ENCODE peak calls at places on chromosome 10, in five cellular contexts. One of them, this sample, is unnamed. For H3K27me3, the result is how much of the 10 kb centered on the place peaks cover.

GRCh38 chr10:83166344-83166743 is 973.0 kb upstream of the GHITM start:
- DNase-seq in CD4-positive, CD25-positive, alpha-beta regulatory T cell: no peak
- DNase-seq in H1: peak
- DNase-seq in pancreas: no peak
- DNase-seq in psoas muscle: no peak
- DNase-seq in this sample: no peak

GRCh38 chr10:125638555-125638954 is 44.4 kb downstream of the TEX36 start:
- DNase-seq in CD4-positive, CD25-positive, alpha-beta regulatory T cell: no peak
- DNase-seq in H1: no peak
- DNase-seq in pancreas: no peak
- DNase-seq in psoas muscle: no peak
- DNase-seq in this sample: no peak

GRCh38 chr10:43824934-43825333 is 176.3 kb upstream of the ZNF32 start:
- DNase-seq in CD4-positive, CD25-positive, alpha-beta regulatory T cell: no peak
- DNase-seq in H1: no peak
- DNase-seq in pancreas: no peak
- DNase-seq in psoas muscle: peak
- DNase-seq in this sample: no peak

GRCh38 chr10:30392564-30392990 is 41.4 kb upstream of the MAP3K8 start:
- DNase-seq in CD4-positive, CD25-positive, alpha-beta regulatory T cell: peak
- DNase-seq in H1: peak
- DNase-seq in pancreas: peak
- DNase-seq in psoas muscle: peak
- DNase-seq in this sample: peak

GRCh38 chr10:15084502-15084922 is 4.1 kb downstream of the ACBD7 start:
- DNase-seq in CD4-positive, CD25-positive, alpha-beta regulatory T cell: peak
- DNase-seq in H1: peak
- DNase-seq in pancreas: no peak
- DNase-seq in psoas muscle: no peak
- DNase-seq in this sample: no peak

GRCh38 chr10:103668351-103669242 is 175.1 kb downstream of the NEURL1 start:
- DNase-seq in CD4-positive, CD25-positive, alpha-beta regulatory T cell: peak
- DNase-seq in H1: no peak
- DNase-seq in pancreas: no peak
- DNase-seq in psoas muscle: peak
- DNase-seq in this sample: no peak

GRCh38 chr10:114638874-114639625 is 19.0 kb downstream of the ABLIM1 start:
- DNase-seq in CD4-positive, CD25-positive, alpha-beta regulatory T cell: no peak
- DNase-seq in H1: no peak
- DNase-seq in pancreas: no peak
- DNase-seq in psoas muscle: no peak
- DNase-seq in this sample: no peak

GRCh38 chr10:75646931-75647330 is 215.5 kb downstream of the LRMDA start:
- DNase-seq in CD4-positive, CD25-positive, alpha-beta regulatory T cell: no peak
- DNase-seq in H1: no peak
- DNase-seq in pancreas: no peak
- DNase-seq in psoas muscle: no peak
- DNase-seq in this sample: no peak

GRCh38 chr10:11685787-11686218 is 56.4 kb upstream of the ECHDC3 start:
- DNase-seq in CD4-positive, CD25-positive, alpha-beta regulatory T cell: peak
- DNase-seq in H1: no peak
- DNase-seq in pancreas: peak
- DNase-seq in psoas muscle: peak
- DNase-seq in this sample: peak

GRCh38 chr10:77556990-77557601 is 80.5 kb downstream of the KCNMA1 start:
- DNase-seq in CD4-positive, CD25-positive, alpha-beta regulatory T cell: no peak
- DNase-seq in H1: no peak
- DNase-seq in pancreas: no peak
- DNase-seq in psoas muscle: no peak
- DNase-seq in this sample: no peak

GRCh38 chr10:77554996-77555397 is 82.6 kb downstream of the KCNMA1 start:
- DNase-seq in CD4-positive, CD25-positive, alpha-beta regulatory T cell: no peak
- DNase-seq in H1: no peak
- DNase-seq in pancreas: no peak
- DNase-seq in psoas muscle: no peak
- DNase-seq in this sample: no peak

GRCh38 chr10:77553311-77553710 is 84.3 kb downstream of the KCNMA1 start:
- DNase-seq in CD4-positive, CD25-positive, alpha-beta regulatory T cell: no peak
- DNase-seq in H1: no peak
- DNase-seq in pancreas: no peak
- DNase-seq in psoas muscle: no peak
- DNase-seq in this sample: no peak

GRCh38 chr10:77553966-77554365 is 83.6 kb downstream of the KCNMA1 start:
- DNase-seq in CD4-positive, CD25-positive, alpha-beta regulatory T cell: no peak
- DNase-seq in H1: no peak
- DNase-seq in pancreas: no peak
- DNase-seq in psoas muscle: no peak
- DNase-seq in this sample: no peak

GRCh38 chr10:77555591-77556212 is 81.9 kb downstream of the KCNMA1 start:
- DNase-seq in CD4-positive, CD25-positive, alpha-beta regulatory T cell: no peak
- DNase-seq in H1: no peak
- DNase-seq in pancreas: no peak
- DNase-seq in psoas muscle: no peak
- DNase-seq in this sample: no peak
- H3K27ac ChIP-seq in CD4-positive, CD25-positive, alpha-beta regulatory T cell: no peak
- H3K27ac ChIP-seq in H1: no peak
- H3K27ac ChIP-seq in pancreas: no peak
- H3K27ac ChIP-seq in psoas muscle: peak
- H3K27ac ChIP-seq in this sample: no peak

DNA sequence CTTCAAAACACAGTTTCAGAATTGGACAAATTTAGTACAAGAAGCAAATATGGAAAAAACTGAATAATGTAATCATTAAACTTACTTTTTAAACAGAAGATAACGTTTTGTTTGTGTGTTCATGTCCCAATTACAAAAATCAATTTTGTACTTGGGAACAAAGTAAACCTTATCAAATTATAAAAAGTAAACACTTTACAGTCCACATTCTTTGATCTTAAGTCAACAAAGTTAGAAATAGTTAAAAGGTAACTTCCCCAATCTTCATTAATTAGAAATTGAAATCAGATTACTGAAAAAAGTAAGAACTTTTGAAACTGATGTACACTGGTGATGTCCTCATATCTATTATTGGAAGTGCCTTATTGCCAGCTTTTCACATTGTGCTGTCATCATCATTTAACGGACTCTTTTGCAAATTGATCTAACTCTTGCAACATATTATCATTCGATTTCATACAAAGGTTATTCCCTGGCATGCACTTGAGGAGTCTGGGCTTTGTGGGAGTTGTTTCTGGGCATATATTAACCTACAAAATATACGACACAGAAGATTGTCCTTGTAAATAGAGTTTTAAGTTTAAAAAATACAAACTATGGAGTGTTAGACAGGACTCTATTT is 15.1 kb upstream of the CYP2E1 start:
- DNase-seq in CD4-positive, CD25-positive, alpha-beta regulatory T cell: no peak
- DNase-seq in H1: no peak
- DNase-seq in pancreas: no peak
- DNase-seq in psoas muscle: no peak
- DNase-seq in this sample: no peak
- H3K27me3 ChIP-seq in CD4-positive, CD25-positive, alpha-beta regulatory T cell: under half
- H3K27me3 ChIP-seq in H1: under half
- H3K27me3 ChIP-seq in pancreas: under half
- H3K27me3 ChIP-seq in psoas muscle: under half
- H3K27me3 ChIP-seq in this sample: under half

DNA sequence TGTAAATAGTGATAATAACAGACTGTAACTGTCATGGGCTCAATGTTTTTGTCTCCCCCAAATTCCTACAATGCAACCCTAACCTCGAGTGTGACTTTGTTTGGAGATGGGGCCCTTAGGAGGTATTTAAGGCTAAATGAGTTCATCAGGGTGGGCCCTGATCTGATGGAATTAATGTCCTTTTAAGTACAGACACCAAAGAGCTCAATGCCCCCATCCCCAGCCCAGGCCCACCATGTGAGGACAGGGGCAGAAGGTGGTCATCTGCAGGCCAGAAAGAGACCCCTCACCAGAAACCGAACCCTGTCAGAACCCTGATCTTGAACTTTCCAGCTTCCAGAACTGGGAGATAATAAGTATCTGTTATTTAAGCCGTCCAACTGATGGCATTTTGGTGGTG is 83.2 kb downstream of the PIP4K2A start:
- DNase-seq in CD4-positive, CD25-positive, alpha-beta regulatory T cell: no peak
- DNase-seq in H1: no peak
- DNase-seq in pancreas: no peak
- DNase-seq in psoas muscle: no peak
- DNase-seq in this sample: no peak
- H3K27ac ChIP-seq in CD4-positive, CD25-positive, alpha-beta regulatory T cell: peak
- H3K27ac ChIP-seq in H1: no peak
- H3K27ac ChIP-seq in pancreas: no peak
- H3K27ac ChIP-seq in psoas muscle: no peak
- H3K27ac ChIP-seq in this sample: peak

GRCh38 chr10:8331896-8332729 is 277.6 kb downstream of the GATA3 start:
- DNase-seq in CD4-positive, CD25-positive, alpha-beta regulatory T cell: peak
- DNase-seq in H1: peak
- DNase-seq in pancreas: peak
- DNase-seq in psoas muscle: peak
- DNase-seq in this sample: peak

GRCh38 chr10:8336629-8337331 is 282.3 kb downstream of the GATA3 start:
- DNase-seq in CD4-positive, CD25-positive, alpha-beta regulatory T cell: no peak
- DNase-seq in H1: no peak
- DNase-seq in pancreas: no peak
- DNase-seq in psoas muscle: no peak
- DNase-seq in this sample: no peak

GRCh38 chr10:8337332-8337651 is 282.8 kb downstream of the GATA3 start:
- DNase-seq in CD4-positive, CD25-positive, alpha-beta regulatory T cell: no peak
- DNase-seq in H1: no peak
- DNase-seq in pancreas: no peak
- DNase-seq in psoas muscle: no peak
- DNase-seq in this sample: no peak

GRCh38 chr10:8332730-8333111 is 278.2 kb downstream of the GATA3 start:
- DNase-seq in CD4-positive, CD25-positive, alpha-beta regulatory T cell: no peak
- DNase-seq in H1: no peak
- DNase-seq in pancreas: no peak
- DNase-seq in psoas muscle: no peak
- DNase-seq in this sample: no peak

GRCh38 chr10:8334631-8335030 is 280.1 kb downstream of the GATA3 start:
- DNase-seq in CD4-positive, CD25-positive, alpha-beta regulatory T cell: no peak
- DNase-seq in H1: no peak
- DNase-seq in pancreas: no peak
- DNase-seq in psoas muscle: no peak
- DNase-seq in this sample: no peak
- H3K27me3 ChIP-seq in CD4-positive, CD25-positive, alpha-beta regulatory T cell: under half
- H3K27me3 ChIP-seq in H1: under half
- H3K27me3 ChIP-seq in pancreas: under half
- H3K27me3 ChIP-seq in psoas muscle: under half
- H3K27me3 ChIP-seq in this sample: under half

GRCh38 chr10:74542077-74542476 is 284.3 kb upstream of the KAT6B start:
- DNase-seq in CD4-positive, CD25-positive, alpha-beta regulatory T cell: no peak
- DNase-seq in H1: no peak
- DNase-seq in pancreas: no peak
- DNase-seq in psoas muscle: no peak
- DNase-seq in this sample: no peak

GRCh38 chr10:74543276-74543675 is 283.1 kb upstream of the KAT6B start:
- DNase-seq in CD4-positive, CD25-positive, alpha-beta regulatory T cell: no peak
- DNase-seq in H1: no peak
- DNase-seq in pancreas: no peak
- DNase-seq in psoas muscle: no peak
- DNase-seq in this sample: no peak

GRCh38 chr10:74541375-74541774 is 285.0 kb upstream of the KAT6B start:
- DNase-seq in CD4-positive, CD25-positive, alpha-beta regulatory T cell: no peak
- DNase-seq in H1: no peak
- DNase-seq in pancreas: no peak
- DNase-seq in psoas muscle: no peak
- DNase-seq in this sample: no peak

GRCh38 chr10:74548676-74549075 is 277.7 kb upstream of the KAT6B start:
- DNase-seq in CD4-positive, CD25-positive, alpha-beta regulatory T cell: no peak
- DNase-seq in H1: no peak
- DNase-seq in pancreas: no peak
- DNase-seq in psoas muscle: no peak
- DNase-seq in this sample: no peak

DNA sequence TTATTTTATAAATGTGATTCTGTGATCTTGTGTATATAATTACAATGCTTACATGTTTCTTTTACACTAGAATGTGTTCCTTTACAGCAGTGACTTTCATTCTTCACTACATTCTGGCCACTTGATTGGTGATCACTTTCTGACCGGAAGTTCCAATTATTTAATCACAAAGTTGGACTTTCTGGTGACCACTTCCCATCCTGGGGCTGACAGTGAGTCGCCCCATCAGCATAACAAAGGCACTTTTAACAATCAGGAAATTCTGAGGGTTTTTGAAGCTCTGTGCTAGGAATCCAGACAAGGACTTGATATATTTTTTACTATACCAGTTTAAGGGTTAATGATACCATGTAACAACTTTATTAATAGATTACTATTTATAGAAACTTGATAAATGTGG is 282.3 kb upstream of the KAT6B start:
- DNase-seq in CD4-positive, CD25-positive, alpha-beta regulatory T cell: no peak
- DNase-seq in H1: no peak
- DNase-seq in pancreas: no peak
- DNase-seq in psoas muscle: no peak
- DNase-seq in this sample: no peak
- H3K27ac ChIP-seq in CD4-positive, CD25-positive, alpha-beta regulatory T cell: no peak
- H3K27ac ChIP-seq in H1: no peak
- H3K27ac ChIP-seq in pancreas: no peak
- H3K27ac ChIP-seq in psoas muscle: no peak
- H3K27ac ChIP-seq in this sample: no peak

GRCh38 chr10:97182327-97182990 is 3.3 kb downstream of the SLIT1 start:
- DNase-seq in CD4-positive, CD25-positive, alpha-beta regulatory T cell: no peak
- DNase-seq in H1: no peak
- DNase-seq in pancreas: no peak
- DNase-seq in psoas muscle: no peak
- DNase-seq in this sample: no peak

GRCh38 chr10:97180367-97180763 is 5.4 kb downstream of the SLIT1 start:
- DNase-seq in CD4-positive, CD25-positive, alpha-beta regulatory T cell: no peak
- DNase-seq in H1: no peak
- DNase-seq in pancreas: no peak
- DNase-seq in psoas muscle: no peak
- DNase-seq in this sample: no peak

GRCh38 chr10:97179311-97179710 is 6.4 kb downstream of the SLIT1 start:
- DNase-seq in CD4-positive, CD25-positive, alpha-beta regulatory T cell: no peak
- DNase-seq in H1: no peak
- DNase-seq in pancreas: no peak
- DNase-seq in psoas muscle: no peak
- DNase-seq in this sample: no peak

GRCh38 chr10:97179731-97180366 is 5.9 kb downstream of the SLIT1 start:
- DNase-seq in CD4-positive, CD25-positive, alpha-beta regulatory T cell: no peak
- DNase-seq in H1: peak
- DNase-seq in pancreas: no peak
- DNase-seq in psoas muscle: no peak
- DNase-seq in this sample: no peak

GRCh38 chr10:97180986-97181385 is 4.8 kb downstream of the SLIT1 start:
- DNase-seq in CD4-positive, CD25-positive, alpha-beta regulatory T cell: no peak
- DNase-seq in H1: no peak
- DNase-seq in pancreas: no peak
- DNase-seq in psoas muscle: no peak
- DNase-seq in this sample: no peak
- H3K27me3 ChIP-seq in CD4-positive, CD25-positive, alpha-beta regulatory T cell: under half
- H3K27me3 ChIP-seq in H1: under half
- H3K27me3 ChIP-seq in pancreas: under half
- H3K27me3 ChIP-seq in psoas muscle: under half
- H3K27me3 ChIP-seq in this sample: under half

GRCh38 chr10:93437946-93438795 is 44.0 kb downstream of the MYOF start:
- DNase-seq in CD4-positive, CD25-positive, alpha-beta regulatory T cell: no peak
- DNase-seq in H1: no peak
- DNase-seq in pancreas: no peak
- DNase-seq in psoas muscle: no peak
- DNase-seq in this sample: no peak
- H3K27ac ChIP-seq in CD4-positive, CD25-positive, alpha-beta regulatory T cell: no peak
- H3K27ac ChIP-seq in H1: peak
- H3K27ac ChIP-seq in pancreas: peak
- H3K27ac ChIP-seq in psoas muscle: peak
- H3K27ac ChIP-seq in this sample: no peak

GRCh38 chr10:99539120-99539519 is 6.4 kb downstream of the NKX2-3 start:
- DNase-seq in CD4-positive, CD25-positive, alpha-beta regulatory T cell: no peak
- DNase-seq in H1: no peak
- DNase-seq in pancreas: no peak
- DNase-seq in psoas muscle: no peak
- DNase-seq in this sample: no peak
- H3K27me3 ChIP-seq in CD4-positive, CD25-positive, alpha-beta regulatory T cell: under half
- H3K27me3 ChIP-seq in H1: half or more
- H3K27me3 ChIP-seq in pancreas: under half
- H3K27me3 ChIP-seq in psoas muscle: under half
- H3K27me3 ChIP-seq in this sample: under half